ENCODE peak calls at places on chromosomes 7 and 10, in five cellular contexts. Z is left lung, X is neural progenitor cell, U is IMR-90, I is fibroblast of lung. H is an unnamed sample. For H3K4me1 and H3K36me3, the result is how much of the 10 kb centered on the place peaks cover.

GRCh38 chr10:10520391-10521385 is 497.0 kb upstream of the CELF2 start:
- DNase-seq in Z (no peak), X (peak), U (peak), I (no peak), H (no peak)

GRCh38 chr10:111840546-111840945 is 343.0 kb downstream of the GPAM start:
- DNase-seq in Z (no peak), X (no peak), U (no peak), I (no peak), H (no peak)

GRCh38 chr10:100122780-100123179 is 41.1 kb upstream of the CPN1 start:
- DNase-seq in Z (no peak), X (no peak), U (no peak), I (no peak), H (no peak)

GRCh38 chr10:60661627-60662026 is 116.7 kb upstream of the CDK1 start:
- DNase-seq in Z (no peak), X (no peak), U (peak), I (peak), H (peak)

GRCh38 chr7:42283553-42283952 is 46.5 kb upstream of the GLI3 start:
- DNase-seq in Z (no peak), X (no peak), U (no peak), I (peak), H (no peak)

GRCh38 chr7:131190581-131190980 is 137.1 kb upstream of the MKLN1 start:
- DNase-seq in Z (no peak), X (no peak), U (no peak), I (no peak), H (no peak)

GRCh38 chr7:74320645-74321178 is 31.5 kb downstream of the CLIP2 start:
- DNase-seq in Z (no peak), X (no peak), U (no peak), I (no peak), H (no peak)

GRCh38 chr10:110648743-110649651 is 4.9 kb downstream of the RBM20 start:
- DNase-seq in Z (no peak), X (no peak), U (peak), I (no peak), H (peak)

GRCh38 chr10:91163709-91164474 is 56.6 kb upstream of the PCGF5 start:
- DNase-seq in Z (peak), X (peak), U (peak), I (peak), H (no peak)

GRCh38 chr10:29748109-29748650 is 113.4 kb upstream of the SVIL start:
- DNase-seq in Z (no peak), X (no peak), U (no peak), I (no peak), H (no peak)

GRCh38 chr7:25940086-25940906 is 211.7 kb upstream of the NFE2L3 start:
- DNase-seq in Z (no peak), X (peak), U (no peak), I (no peak), H (peak)

GRCh38 chr10:21427804-21428481 is 97.5 kb downstream of the SKIDA1 start:
- DNase-seq in Z (no peak), X (no peak), U (peak), I (peak), H (no peak)

GRCh38 chr7:64612452-64612851 is 49.6 kb upstream of the ZNF680 start:
- DNase-seq in Z (no peak), X (no peak), U (no peak), I (no peak), H (no peak)

GRCh38 chr10:3887885-3888476 is 103.0 kb upstream of the KLF6 start:
- DNase-seq in Z (no peak), X (peak), U (peak), I (peak), H (no peak)

GRCh38 chr7:95265634-95266033 is 58.7 kb downstream of the PON1 start:
- DNase-seq in Z (no peak), X (no peak), U (no peak), I (no peak), H (no peak)
- H3K4me1 ChIP-seq in Z (under half), X (under half), U (under half), I (under half), H (under half)

DNA sequence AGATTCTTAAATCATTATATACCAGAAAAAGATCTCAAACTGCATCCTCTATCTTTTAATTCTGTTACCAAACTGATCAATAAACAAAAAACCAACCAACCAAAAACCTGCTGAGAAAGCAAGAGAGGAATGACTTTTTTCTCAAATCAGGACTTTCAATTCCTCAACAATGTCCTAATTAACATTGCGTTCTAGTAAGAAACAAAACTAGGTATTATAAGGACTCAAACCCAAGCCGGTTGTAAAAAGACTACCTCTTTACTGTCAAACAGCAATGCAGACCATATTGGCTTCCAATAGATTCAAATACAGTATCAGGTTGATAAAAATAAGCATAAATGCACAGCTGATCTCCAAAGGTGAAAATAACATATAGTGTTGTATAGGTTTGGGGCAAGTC is 57.3 kb downstream of the ETV1 start:
- DNase-seq in Z (no peak), X (no peak), U (no peak), I (no peak), H (no peak)
- H3K36me3 ChIP-seq in Z (under half), X (under half), U (under half), I (under half), H (under half)

GRCh38 chr7:155524018-155524556 is 22.3 kb downstream of the CNPY1 start:
- DNase-seq in Z (no peak), X (no peak), U (no peak), I (no peak), H (no peak)
- TF ChIP-seq CTCF in Z (no peak), X (no peak), U (no peak), I (no peak), H (no peak)

GRCh38 chr10:96746503-96746902 is 26.2 kb upstream of the PIK3AP1 start:
- DNase-seq in Z (no peak), X (no peak), U (peak), I (no peak), H (no peak)
- H3K4me1 ChIP-seq in Z (under half), X (under half), U (under half), I (under half), H (under half)

DNA sequence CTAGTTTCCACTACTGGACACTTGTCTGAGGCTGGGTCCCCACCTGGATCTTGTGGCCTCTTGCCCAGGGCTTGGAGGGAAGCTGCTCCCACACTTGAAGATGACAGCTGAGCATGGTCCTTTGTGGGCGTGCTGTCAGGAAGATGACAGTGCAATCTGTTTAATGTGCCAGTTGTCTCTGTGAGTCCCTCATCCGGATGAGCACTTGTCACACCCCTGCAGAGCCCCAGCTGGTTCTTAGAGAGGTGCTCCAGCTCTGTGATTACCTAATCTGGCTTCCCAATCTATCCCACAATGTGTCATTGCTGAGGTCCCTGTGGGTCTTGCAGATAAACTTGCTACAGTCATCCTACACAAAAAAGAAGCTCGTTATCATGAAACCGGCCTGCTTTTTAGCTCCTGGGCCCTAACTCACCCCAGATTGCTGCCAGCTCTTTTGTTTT is 34.8 kb upstream of the CCSER2 start:
- DNase-seq in Z (no peak), X (no peak), U (peak), I (no peak), H (no peak)
- H3K36me3 ChIP-seq in Z (under half), X (under half), U (under half), I (under half), H (under half)

H was measured in A673.